ENCODE peak calls at places on chromosomes 16 and 17, in six cellular contexts. One of them, this sample, is unnamed.

GRCh38 chr17:72946696-72947095 is 145.8 kb downstream of the SLC39A11 start:
- DNase-seq in IMR-90: no peak
- DNase-seq in GM23338: no peak
- DNase-seq in AG04450: no peak
- DNase-seq in cardiac fibroblast: no peak
- DNase-seq in pancreas: no peak
- DNase-seq in this sample: no peak

GRCh38 chr17:933168-934083 is 46.1 kb downstream of the NXN start:
- DNase-seq in GM23338: peak
- DNase-seq in AG04450: peak
- DNase-seq in IMR-90: peak
- DNase-seq in cardiac fibroblast: peak
- DNase-seq in pancreas: peak
- DNase-seq in this sample: peak

GRCh38 chr17:78905111-78905510 is 2.1 kb upstream of the CEP295NL start:
- DNase-seq in IMR-90: peak
- DNase-seq in cardiac fibroblast: no peak
- DNase-seq in GM23338: no peak
- DNase-seq in pancreas: no peak
- DNase-seq in AG04450: no peak
- DNase-seq in this sample: no peak

GRCh38 chr17:69093995-69094394 is 33.3 kb upstream of the ABCA9 start:
- DNase-seq in pancreas: no peak
- DNase-seq in IMR-90: no peak
- DNase-seq in GM23338: no peak
- DNase-seq in AG04450: no peak
- DNase-seq in cardiac fibroblast: no peak
- DNase-seq in this sample: no peak

GRCh38 chr16:68350951-68351350 is 40.1 kb downstream of the PRMT7 start:
- DNase-seq in GM23338: no peak
- DNase-seq in cardiac fibroblast: no peak
- DNase-seq in pancreas: no peak
- DNase-seq in AG04450: no peak
- DNase-seq in IMR-90: no peak
- DNase-seq in this sample: no peak

GRCh38 chr16:78058165-78058564 is 35.8 kb downstream of the CLEC3A start:
- DNase-seq in cardiac fibroblast: no peak
- DNase-seq in pancreas: no peak
- DNase-seq in IMR-90: no peak
- DNase-seq in AG04450: no peak
- DNase-seq in GM23338: no peak
- DNase-seq in this sample: no peak

GRCh38 chr16:88077328-88078108 is 126.3 kb downstream of the BANP start:
- DNase-seq in cardiac fibroblast: no peak
- DNase-seq in AG04450: no peak
- DNase-seq in pancreas: no peak
- DNase-seq in GM23338: no peak
- DNase-seq in IMR-90: no peak
- DNase-seq in this sample: no peak

GRCh38 chr16:57577691-57578224 is 35.3 kb downstream of the ADGRG5 start:
- DNase-seq in cardiac fibroblast: no peak
- DNase-seq in GM23338: no peak
- DNase-seq in AG04450: no peak
- DNase-seq in IMR-90: no peak
- DNase-seq in pancreas: no peak
- DNase-seq in this sample: no peak

GRCh38 chr17:49431743-49432142 is 17.1 kb upstream of the PHB1 start:
- DNase-seq in AG04450: no peak
- DNase-seq in IMR-90: no peak
- DNase-seq in GM23338: no peak
- DNase-seq in pancreas: no peak
- DNase-seq in cardiac fibroblast: no peak
- DNase-seq in this sample: no peak

GRCh38 chr16:68995011-68995504 is 110.4 kb upstream of the HAS3 start:
- DNase-seq in IMR-90: peak
- DNase-seq in cardiac fibroblast: peak
- DNase-seq in pancreas: no peak
- DNase-seq in GM23338: peak
- DNase-seq in AG04450: no peak
- DNase-seq in this sample: no peak

GRCh38 chr16:62225675-62226074 is 189.4 kb upstream of the CDH8 start:
- DNase-seq in GM23338: peak
- DNase-seq in cardiac fibroblast: peak
- DNase-seq in IMR-90: no peak
- DNase-seq in pancreas: peak
- DNase-seq in AG04450: no peak
- DNase-seq in this sample: no peak

GRCh38 chr17:1347681-1348318 is 52.2 kb downstream of the YWHAE start:
- DNase-seq in IMR-90: peak
- DNase-seq in cardiac fibroblast: peak
- DNase-seq in pancreas: no peak
- DNase-seq in AG04450: no peak
- DNase-seq in GM23338: no peak
- DNase-seq in this sample: no peak

GRCh38 chr16:31421587-31421986 is 6.6 kb downstream of the COX6A2 start:
- DNase-seq in cardiac fibroblast: no peak
- DNase-seq in IMR-90: no peak
- DNase-seq in pancreas: no peak
- DNase-seq in GM23338: no peak
- DNase-seq in AG04450: no peak
- DNase-seq in this sample: no peak

GRCh38 chr17:44190496-44190895 is 3.7 kb downstream of the TMUB2 start:
- DNase-seq in AG04450: no peak
- DNase-seq in IMR-90: no peak
- DNase-seq in GM23338: no peak
- DNase-seq in pancreas: no peak
- DNase-seq in cardiac fibroblast: no peak
- DNase-seq in this sample: no peak

GRCh38 chr16:85227924-85228462 is 115.7 kb upstream of the CIBAR2 start:
- DNase-seq in GM23338: peak
- DNase-seq in cardiac fibroblast: peak
- DNase-seq in IMR-90: peak
- DNase-seq in pancreas: no peak
- DNase-seq in AG04450: no peak
- DNase-seq in this sample: no peak

GRCh38 chr16:53282975-53283946 is 151.0 kb upstream of the RBL2 start:
- DNase-seq in cardiac fibroblast: peak
- DNase-seq in AG04450: peak
- DNase-seq in pancreas: no peak
- DNase-seq in IMR-90: peak
- DNase-seq in GM23338: peak
- DNase-seq in this sample: peak

GRCh38 chr16:72740346-72740745 is 307.6 kb downstream of the ZFHX3 start:
- DNase-seq in AG04450: peak
- DNase-seq in cardiac fibroblast: peak
- DNase-seq in pancreas: no peak
- DNase-seq in GM23338: no peak
- DNase-seq in IMR-90: peak
- DNase-seq in this sample: no peak

GRCh38 chr17:2054740-2055493 is at the start of gene HIC1:
- DNase-seq in IMR-90: peak
- DNase-seq in GM23338: peak
- DNase-seq in AG04450: no peak
- DNase-seq in pancreas: peak
- DNase-seq in cardiac fibroblast: peak
- DNase-seq in this sample: no peak

GRCh38 chr17:7893226-7893880 is 4.8 kb downstream of the CHD3 start:
- DNase-seq in IMR-90: no peak
- DNase-seq in AG04450: no peak
- DNase-seq in cardiac fibroblast: no peak
- DNase-seq in GM23338: no peak
- DNase-seq in pancreas: no peak
- DNase-seq in this sample: no peak

GRCh38 chr17:9470171-9470570 is 105.4 kb downstream of the STX8 start:
- DNase-seq in AG04450: no peak
- DNase-seq in IMR-90: no peak
- DNase-seq in GM23338: no peak
- DNase-seq in pancreas: no peak
- DNase-seq in cardiac fibroblast: peak
- DNase-seq in this sample: no peak

DNA sequence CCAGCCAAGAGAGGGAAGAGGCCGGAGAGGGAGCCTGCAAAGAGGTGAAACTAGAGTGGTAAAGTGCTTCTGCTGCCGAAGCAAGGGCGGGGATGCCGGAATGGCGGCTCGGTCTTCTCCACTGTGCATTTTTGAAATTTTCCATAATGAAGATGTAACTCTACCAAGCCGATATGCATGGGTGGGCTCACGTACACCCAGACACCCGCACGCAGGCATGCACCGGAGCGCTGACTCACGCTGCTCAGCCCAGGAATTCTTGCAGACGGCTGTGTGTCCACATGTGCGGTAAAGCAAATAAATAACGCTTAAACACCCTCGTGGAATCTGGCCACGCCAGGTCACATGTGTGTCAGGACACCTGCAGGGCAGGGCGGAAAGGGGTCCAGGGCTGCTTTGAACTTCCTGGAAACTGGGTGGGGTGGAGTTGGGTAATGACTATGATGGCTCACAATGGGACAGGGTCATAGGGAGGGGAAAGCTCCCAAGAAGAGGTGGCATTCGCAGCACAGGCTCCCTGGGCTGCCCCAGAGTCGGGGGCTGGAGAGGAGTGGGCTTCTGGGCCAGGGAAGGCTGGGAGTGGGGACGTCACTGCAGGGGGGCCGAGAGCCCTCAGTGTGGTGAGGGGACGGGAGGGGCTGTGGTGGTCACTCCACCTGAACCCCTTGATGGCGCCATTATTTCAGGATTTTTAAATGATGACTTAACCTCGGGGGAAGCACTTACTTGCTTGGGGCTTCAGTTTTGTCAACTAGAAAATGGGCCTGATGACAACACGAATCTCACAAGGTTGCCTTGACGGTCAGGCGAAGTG is 265.5 kb downstream of the PARN start:
- DNase-seq in IMR-90: peak
- DNase-seq in cardiac fibroblast: peak
- DNase-seq in GM23338: peak
- DNase-seq in AG04450: peak
- DNase-seq in pancreas: no peak
- DNase-seq in this sample: peak
- H3K4me3 ChIP-seq in IMR-90: no peak
- H3K4me3 ChIP-seq in cardiac fibroblast: no peak
- H3K4me3 ChIP-seq in GM23338: no peak
- H3K4me3 ChIP-seq in AG04450: no peak
- H3K4me3 ChIP-seq in pancreas: no peak
- H3K4me3 ChIP-seq in this sample: peak

GRCh38 chr16:76639685-76640289 is 362.6 kb downstream of the CNTNAP4 start:
- DNase-seq in GM23338: peak
- DNase-seq in IMR-90: peak
- DNase-seq in cardiac fibroblast: peak
- DNase-seq in AG04450: no peak
- DNase-seq in pancreas: no peak
- DNase-seq in this sample: no peak
- TF ChIP-seq CTCF in GM23338: peak
- TF ChIP-seq CTCF in IMR-90: no peak
- TF ChIP-seq CTCF in cardiac fibroblast: no peak
- TF ChIP-seq CTCF in AG04450: peak
- TF ChIP-seq CTCF in pancreas: no peak
- TF ChIP-seq CTCF in this sample: no peak

DNA sequence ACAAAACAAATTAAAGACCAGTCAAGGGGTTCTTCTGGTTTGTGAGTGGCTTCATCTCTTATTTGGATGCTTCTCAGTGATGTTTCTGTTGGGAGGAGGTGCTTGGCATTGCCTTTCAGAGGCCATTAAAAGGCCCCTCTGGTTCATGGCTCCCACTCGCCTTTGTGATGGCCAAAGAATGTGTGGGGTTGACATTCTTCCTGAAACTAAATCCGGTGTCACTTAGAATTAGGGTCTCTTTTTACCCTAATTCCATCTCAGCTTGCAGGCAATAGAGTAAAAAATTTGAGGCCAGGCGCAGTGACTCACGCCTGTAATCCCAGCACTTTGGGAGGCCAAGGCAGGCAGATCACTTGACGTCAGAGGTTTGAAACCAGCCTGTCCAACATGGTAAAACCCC is 211.2 kb downstream of the SHISA9 start:
- DNase-seq in IMR-90: no peak
- DNase-seq in pancreas: no peak
- DNase-seq in AG04450: no peak
- DNase-seq in cardiac fibroblast: no peak
- DNase-seq in GM23338: no peak
- DNase-seq in this sample: peak
- H3K4me3 ChIP-seq in IMR-90: no peak
- H3K4me3 ChIP-seq in pancreas: no peak
- H3K4me3 ChIP-seq in AG04450: no peak
- H3K4me3 ChIP-seq in cardiac fibroblast: no peak
- H3K4me3 ChIP-seq in GM23338: no peak
- H3K4me3 ChIP-seq in this sample: no peak

DNA sequence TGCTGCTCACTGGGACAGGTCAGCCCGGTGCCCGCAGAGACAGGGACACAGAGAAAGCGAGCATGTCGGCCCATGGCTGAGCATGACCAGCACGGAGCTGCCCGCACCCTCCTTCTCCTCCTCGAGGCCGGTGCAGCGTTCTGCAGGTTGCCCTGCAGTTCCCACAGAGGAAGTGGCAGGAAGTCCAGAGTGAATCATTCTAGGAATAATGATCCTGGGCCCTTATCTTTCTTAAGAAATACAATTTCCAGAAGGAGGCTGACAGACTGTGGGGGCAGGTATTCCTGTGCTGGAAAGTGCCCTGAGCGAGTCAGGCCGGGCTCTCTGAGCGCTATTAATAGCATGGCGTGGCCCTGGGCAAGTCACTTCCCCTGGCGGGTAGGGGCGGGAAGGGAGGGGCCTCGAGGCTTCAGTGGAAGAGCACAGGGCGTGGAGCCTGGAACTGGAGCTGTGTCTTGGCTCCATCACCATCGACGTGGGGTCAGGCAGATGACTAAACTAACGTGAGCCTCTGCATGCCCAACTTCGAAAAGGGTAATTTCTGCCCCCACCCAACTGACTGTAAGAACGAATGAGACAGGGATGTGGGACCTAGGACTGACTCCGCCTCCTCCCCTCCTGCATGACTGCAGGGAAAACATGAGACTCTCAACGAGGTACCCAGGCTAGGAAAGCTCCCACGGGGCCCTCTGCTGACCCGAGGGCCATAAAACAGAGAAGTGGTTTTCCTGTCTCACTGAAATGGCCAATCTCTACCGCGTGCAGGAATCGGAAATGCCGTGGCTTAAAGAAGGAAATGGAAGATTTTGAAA is 9.8 kb downstream of the TMEM204 start:
- DNase-seq in GM23338: peak
- DNase-seq in cardiac fibroblast: peak
- DNase-seq in IMR-90: peak
- DNase-seq in pancreas: peak
- DNase-seq in AG04450: no peak
- DNase-seq in this sample: peak
- TF ChIP-seq CTCF in GM23338: no peak
- TF ChIP-seq CTCF in cardiac fibroblast: no peak
- TF ChIP-seq CTCF in IMR-90: peak
- TF ChIP-seq CTCF in pancreas: no peak
- TF ChIP-seq CTCF in AG04450: no peak
- TF ChIP-seq CTCF in this sample: no peak